ENCODE peak calls at places on chromosomes 2 and 18, in four cellular contexts. V is K562, J is HepG2, L is H1. R is an unnamed sample.

GRCh38 chr2:220775856-220776467 is 796.1 kb downstream of the EPHA4 start:
- DNase-seq in L (no peak), V (no peak), J (no peak), R (no peak)

GRCh38 chr2:128282246-128282975 is 36.3 kb downstream of the HS6ST1 start:
- DNase-seq in L (no peak), V (no peak), J (no peak), R (no peak)

GRCh38 chr18:74775239-74775638 is 177.6 kb downstream of the ZNF407 start:
- DNase-seq in J (no peak), V (no peak), L (no peak), R (no peak)

GRCh38 chr2:43222472-43223146 is 3.8 kb downstream of the ZFP36L2 start:
- DNase-seq in L (no peak), V (no peak), J (no peak), R (no peak)

GRCh38 chr2:15863494-15864175 is 76.7 kb upstream of the MYCN start:
- DNase-seq in L (no peak), V (no peak), J (no peak), R (no peak)

GRCh38 chr2:46802665-46803550 is 112.7 kb downstream of the MCFD2 start:
- DNase-seq in V (no peak), L (no peak), J (no peak), R (no peak)

GRCh38 chr2:47310801-47311560 is 92.0 kb upstream of the MSH2 start:
- DNase-seq in L (no peak), V (no peak), J (peak; percentile 73), R (no peak)

GRCh38 chr2:152251811-152252210 is 76.2 kb upstream of the STAM2 start:
- DNase-seq in L (no peak), J (no peak), V (no peak), R (no peak)

GRCh38 chr18:44887227-44887631 is 206.5 kb downstream of the SETBP1 start:
- DNase-seq in J (no peak), L (no peak), V (no peak), R (no peak)

GRCh38 chr2:99988567-99988966 is 153.8 kb downstream of the AFF3 start:
- DNase-seq in J (no peak), L (no peak), V (no peak), R (no peak)

GRCh38 chr2:200077210-200077650 is 121.8 kb downstream of the MAIP1 start:
- DNase-seq in J (peak; percentile 92), L (no peak), V (no peak), R (no peak)

GRCh38 chr18:78973357-78974083 is 6.1 kb upstream of the SALL3 start:
- DNase-seq in V (no peak), L (no peak), J (no peak), R (no peak)

GRCh38 chr2:168734199-168734746 is 68.2 kb upstream of the NOSTRIN start:
- DNase-seq in V (no peak), J (no peak), L (no peak), R (no peak)

GRCh38 chr2:203782262-203782976 is 76.0 kb downstream of the CD28 start:
- DNase-seq in L (peak; percentile 21), J (peak; percentile 78), V (peak; percentile 12), R (peak; percentile 53)

GRCh38 chr2:172710584-172711024 is 25.0 kb upstream of the RAPGEF4 start:
- DNase-seq in L (no peak), J (peak; percentile 25), V (peak; percentile 14), R (peak; percentile 38)

GRCh38 chr18:27057459-27058302 is 127.4 kb downstream of the CHST9 start:
- DNase-seq in V (no peak), L (no peak), J (peak; percentile 65), R (no peak)

GRCh38 chr2:73907840-73908452 is 15.1 kb downstream of the ACTG2 start:
- DNase-seq in J (peak; percentile 37), V (no peak), L (peak; percentile 27), R (peak; percentile 58)

GRCh38 chr2:120776649-120777048 is 41.0 kb downstream of the GLI2 start:
- DNase-seq in J (no peak), V (no peak), L (no peak), R (no peak)

GRCh38 chr2:241964133-241964532 is 94.6 kb downstream of the RTP5 start:
- DNase-seq in V (no peak), J (no peak), L (no peak), R (no peak)

GRCh38 chr2:133674433-133675331 is 106.4 kb upstream of the NCKAP5 start:
- DNase-seq in V (no peak), J (peak; percentile 36), L (no peak), R (peak; percentile 30)

GRCh38 chr2:28579606-28580005 is 83.7 kb downstream of the PLB1 start:
- DNase-seq in V (no peak), L (no peak), J (no peak), R (no peak)
- TF ChIP-seq SP1 in V (no peak), L (no peak), J (no peak), R (no peak)

DNA sequence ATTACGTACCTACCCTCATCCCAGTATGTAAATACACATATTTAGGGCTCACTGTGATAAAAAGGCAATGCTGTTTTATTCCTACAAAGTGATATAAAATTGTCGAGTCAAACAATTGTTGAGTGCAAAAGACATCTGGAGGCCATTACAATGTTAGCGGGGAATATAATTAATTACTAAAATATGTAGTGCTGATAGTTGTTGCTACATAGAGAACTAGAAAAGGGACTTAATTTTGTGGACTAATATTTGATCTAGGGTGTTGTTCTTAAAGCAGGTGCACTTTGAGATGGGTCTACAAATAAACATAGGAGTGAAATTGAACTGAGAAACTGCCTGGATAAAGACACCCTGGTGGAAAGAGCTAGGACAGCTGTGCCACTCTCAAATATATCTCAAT is 300.1 kb downstream of the NOL4 start:
- DNase-seq in J (no peak), L (no peak), V (no peak), R (no peak)
- TF ChIP-seq JUN in J (no peak), L (no peak), V (no peak), R (no peak)

GRCh38 chr2:65319674-65320041 is 92.0 kb downstream of the ACTR2 start:
- DNase-seq in V (no peak), J (no peak), L (no peak), R (no peak)

GRCh38 chr2:65319080-65319673 is 91.5 kb downstream of the ACTR2 start:
- DNase-seq in L (no peak), V (no peak), J (no peak), R (no peak)

GRCh38 chr2:65316072-65316471 is 88.4 kb downstream of the ACTR2 start:
- DNase-seq in L (no peak), V (no peak), J (no peak), R (no peak)

GRCh38 chr2:65317841-65318240 is 90.2 kb downstream of the ACTR2 start:
- DNase-seq in L (no peak), V (no peak), J (no peak), R (no peak)

DNA sequence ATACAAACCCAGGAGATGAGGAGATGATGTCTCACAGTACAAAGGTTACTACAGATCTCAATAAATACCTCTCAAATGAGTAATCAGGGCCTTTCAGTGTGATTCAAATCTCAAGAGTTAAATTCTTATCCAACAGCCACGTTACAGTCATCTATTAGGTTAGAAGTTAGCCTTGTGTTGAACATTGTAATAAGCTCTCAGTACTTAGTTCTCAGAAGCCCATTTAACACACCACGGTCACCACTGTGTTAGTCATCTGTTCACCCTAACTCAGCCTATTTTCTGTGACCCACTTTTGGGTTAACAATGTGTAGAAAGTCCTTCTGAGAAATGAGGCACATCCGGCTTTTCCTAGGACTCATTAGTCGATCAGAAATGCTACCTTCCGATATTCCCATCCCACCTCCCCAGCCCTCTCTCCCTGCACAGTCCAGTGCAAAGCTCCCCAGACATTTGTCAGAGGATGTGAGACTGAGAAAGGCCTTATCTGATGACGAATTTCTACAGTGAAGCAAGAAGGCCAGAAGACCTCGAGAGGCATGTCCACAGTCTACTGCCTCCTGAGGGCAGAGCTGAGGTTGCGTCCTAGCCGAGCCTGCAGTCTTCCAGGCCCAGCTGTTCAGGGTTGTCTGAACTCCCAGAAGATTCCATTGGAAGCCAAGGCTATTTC is 92.5 kb downstream of the ACTR2 start:
- DNase-seq in J (peak; percentile 66), V (no peak), L (no peak), R (no peak)
- TF ChIP-seq SP1 in J (no peak), V (no peak), L (no peak), R (no peak)

DNA sequence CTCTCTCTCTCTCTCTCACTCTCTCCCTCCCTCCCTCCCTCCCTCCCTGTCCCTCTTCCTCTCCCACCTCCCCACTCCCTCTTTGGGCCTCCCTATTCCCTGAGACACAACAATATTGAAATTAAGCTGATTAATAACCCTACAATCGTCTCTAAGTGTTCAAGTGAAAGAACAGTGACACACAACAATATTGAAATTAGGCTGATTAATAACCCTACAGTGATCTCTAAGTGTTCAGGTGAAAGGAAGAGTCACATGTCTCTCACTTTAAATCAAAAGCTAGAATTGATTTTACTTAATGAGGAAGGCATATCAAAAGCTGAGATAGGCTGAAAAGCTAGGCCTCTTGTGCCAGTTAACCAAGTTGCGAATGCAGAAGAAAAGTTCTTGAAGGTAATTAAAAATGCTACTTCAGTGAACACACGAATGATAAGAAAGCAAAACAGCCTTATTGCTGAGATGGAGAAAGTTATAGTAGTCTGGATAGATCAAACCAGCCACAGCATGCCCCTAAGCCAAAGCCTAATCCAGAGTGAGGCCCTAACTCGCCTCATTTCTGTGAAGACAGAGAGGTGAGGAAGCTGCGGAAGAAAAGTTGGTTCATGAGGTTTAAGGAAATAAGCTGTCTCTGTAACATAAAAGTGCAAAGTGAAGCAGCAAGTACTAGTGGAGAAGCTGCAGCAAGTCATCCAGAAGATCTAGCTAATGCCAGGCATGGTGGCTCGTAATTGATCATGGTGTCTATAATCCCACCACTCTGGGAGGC is 21.3 kb downstream of the MALT1 start:
- DNase-seq in V (no peak), L (no peak), J (no peak), R (no peak)
- TF ChIP-seq JUN in V (no peak), L (no peak), J (no peak), R (no peak)

GRCh38 chr2:45303417-45304202 is 294.4 kb upstream of the SIX2 start:
- DNase-seq in J (no peak), V (no peak), L (no peak), R (no peak)

GRCh38 chr2:45299361-45299760 is 290.1 kb upstream of the SIX2 start:
- DNase-seq in L (no peak), J (no peak), V (no peak), R (no peak)

GRCh38 chr2:45302011-45302325 is 292.7 kb upstream of the SIX2 start:
- DNase-seq in J (no peak), L (no peak), V (no peak), R (no peak)

GRCh38 chr2:45300026-45300750 is 290.9 kb upstream of the SIX2 start:
- DNase-seq in L (no peak), J (peak; percentile 84), V (no peak), R (no peak)

DNA sequence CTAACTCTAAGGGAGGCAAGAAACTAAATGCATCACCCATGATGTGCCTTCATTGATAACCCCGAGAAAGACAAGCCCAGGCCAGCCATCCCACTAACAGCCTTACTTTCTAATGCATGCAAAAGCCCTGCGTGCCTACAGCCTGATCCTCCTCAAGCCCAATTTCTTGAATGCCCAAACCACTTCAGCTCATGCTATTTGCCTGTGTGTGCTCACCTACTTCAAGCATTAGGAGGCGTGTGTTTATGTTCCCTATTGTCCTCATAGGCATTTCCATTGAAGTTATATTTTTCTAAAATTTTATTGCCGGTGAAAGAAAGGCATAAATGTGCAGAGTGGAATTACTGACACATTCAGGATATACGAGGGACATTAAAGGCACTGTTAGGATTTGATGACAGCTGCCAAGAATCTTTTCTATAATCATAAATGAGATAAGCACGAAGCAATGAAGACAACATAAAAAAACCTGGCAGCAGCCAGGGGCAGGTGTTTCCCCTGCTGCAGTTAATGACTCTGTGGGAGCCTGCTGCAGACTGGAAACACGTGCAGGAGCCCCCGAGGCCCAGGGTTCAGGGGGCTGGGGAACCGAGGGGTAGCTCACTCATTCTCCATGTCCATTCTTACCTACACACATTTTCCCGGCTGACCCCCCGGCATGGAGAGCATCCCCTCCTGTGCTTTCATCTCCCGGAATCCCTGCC is 292.2 kb upstream of the SIX2 start:
- DNase-seq in J (no peak), L (no peak), V (no peak), R (no peak)
- TF ChIP-seq SP1 in J (no peak), L (no peak), V (no peak), R (no peak)

GRCh38 chr2:23697676-23698075 is 229.2 kb downstream of the ATAD2B start:
- DNase-seq in L (no peak), V (no peak), J (no peak), R (no peak)
- TF ChIP-seq JUN in L (no peak), V (no peak), J (no peak), R (no peak)

R was measured in WTC11.